ENCODE peak calls at places on chromosome 15, in nine cellular contexts. X is left colon; I is CD4-positive, alpha-beta T cell; B is activated T-cell treated with anti-CD3 and anti-CD28 coated beads, Interleukin-2, amount 50 U/mL, for 72 hours; G is RWPE1; V is EH; T is HEK293T; D is HT-29; F is NCI-H1694. E is an unnamed sample.

GRCh38 chr15:28086175-28086703 is 12.9 kb downstream of the OCA2 start:
- DNase-seq in B (peak), D (peak), T (peak), I (no peak), V (peak), G (peak), F (no peak), X (peak), E (peak)

GRCh38 chr15:43390723-43391122 is 19.8 kb downstream of the TUBGCP4 start:
- DNase-seq in V (peak), G (no peak), I (no peak), B (no peak), D (no peak), T (no peak), X (no peak), F (no peak), E (peak)

GRCh38 chr15:64430000-64430735 is 30.2 kb upstream of the ZNF609 start:
- DNase-seq in V (peak), B (peak), G (no peak), F (peak), X (no peak), I (peak), D (no peak), T (peak), E (no peak)

GRCh38 chr15:41971089-41971892 is 1.1 kb downstream of the EHD4 start:
- DNase-seq in V (peak), X (peak), G (peak), I (peak), F (peak), D (peak), B (peak), T (peak), E (peak)

GRCh38 chr15:61700803-61701202 is 359.4 kb downstream of the VPS13C start:
- DNase-seq in F (no peak), X (no peak), B (no peak), G (no peak), D (no peak), T (no peak), I (no peak), V (no peak), E (no peak)

GRCh38 chr15:40323953-40324937 is 753 bp downstream of the INAFM2 start:
- DNase-seq in F (no peak), D (no peak), G (peak), V (peak), B (peak), T (no peak), X (peak), I (no peak), E (no peak)

GRCh38 chr15:39454189-39454986 is 126.5 kb upstream of the THBS1 start:
- DNase-seq in F (peak), G (no peak), T (no peak), B (no peak), V (peak), D (no peak), I (no peak), X (no peak), E (no peak)

GRCh38 chr15:57565326-57565725 is 26.4 kb upstream of the MYZAP start:
- DNase-seq in B (peak), F (no peak), D (peak), X (peak), T (no peak), V (no peak), I (peak), G (no peak), E (no peak)

GRCh38 chr15:79091204-79091867 is 756 bp upstream of the RASGRF1 start:
- DNase-seq in B (peak), X (no peak), I (no peak), G (peak), T (peak), D (no peak), F (peak), V (no peak), E (peak)

GRCh38 chr15:39786444-39787056 is 3.9 kb upstream of the FSIP1 start:
- DNase-seq in D (peak), I (no peak), V (peak), T (peak), X (no peak), B (peak), G (peak), F (peak), E (peak)

GRCh38 chr15:83206387-83206970 is 1.1 kb downstream of the HDGFL3 start:
- DNase-seq in F (no peak), D (no peak), V (peak), B (no peak), T (no peak), G (peak), X (no peak), I (no peak), E (no peak)

GRCh38 chr15:29570931-29571727 is 251.1 kb downstream of the TJP1 start:
- DNase-seq in X (peak), T (peak), V (peak), I (no peak), F (no peak), B (peak), G (peak), D (no peak), E (peak)

GRCh38 chr15:89837134-89837829 is 22.6 kb upstream of the ANPEP start:
- DNase-seq in G (no peak), B (no peak), X (no peak), T (no peak), F (no peak), V (peak), D (no peak), I (no peak), E (no peak)

GRCh38 chr15:37891754-37892368 is 42.6 kb upstream of the TMCO5A start:
- DNase-seq in D (peak), X (no peak), V (peak), T (peak), G (peak), I (no peak), B (no peak), F (peak), E (peak)

GRCh38 chr15:31325432-31325975 is 1.1 kb upstream of the KLF13 start:
- DNase-seq in I (peak), V (no peak), F (no peak), T (peak), X (peak), D (no peak), B (peak), G (peak), E (no peak)

GRCh38 chr15:48402778-48403177 is 71.5 kb downstream of the DUT start:
- DNase-seq in F (no peak), V (no peak), X (no peak), B (no peak), I (no peak), G (no peak), D (no peak), T (no peak), E (no peak)